ENCODE peak calls at places on chromosomes 3 and 15, in nine cellular contexts. One of them, this sample, is unnamed.

GRCh38 chr3:104816008-104816407 is 550.7 kb upstream of the ALCAM start:
- DNase-seq in stomach: no peak
- DNase-seq in fibroblast of the aortic adventitia: no peak
- DNase-seq in SK-N-SH: no peak
- DNase-seq in breast epithelium: no peak
- DNase-seq in brain microvascular endothelial cell: no peak
- DNase-seq in epithelial cell of esophagus: no peak
- DNase-seq in ovary: no peak
- DNase-seq in heart left ventricle: no peak
- DNase-seq in this sample: no peak

GRCh38 chr15:55552926-55553325 is 35.2 kb downstream of the PYGO1 start:
- DNase-seq in heart left ventricle: peak
- DNase-seq in fibroblast of the aortic adventitia: peak
- DNase-seq in breast epithelium: no peak
- DNase-seq in ovary: no peak
- DNase-seq in SK-N-SH: no peak
- DNase-seq in epithelial cell of esophagus: no peak
- DNase-seq in stomach: no peak
- DNase-seq in brain microvascular endothelial cell: peak
- DNase-seq in this sample: no peak

GRCh38 chr3:21447471-21448205 is 303.4 kb downstream of the ZNF385D start:
- DNase-seq in heart left ventricle: no peak
- DNase-seq in SK-N-SH: peak
- DNase-seq in stomach: no peak
- DNase-seq in epithelial cell of esophagus: peak
- DNase-seq in breast epithelium: no peak
- DNase-seq in fibroblast of the aortic adventitia: peak
- DNase-seq in brain microvascular endothelial cell: no peak
- DNase-seq in ovary: no peak
- DNase-seq in this sample: peak

GRCh38 chr3:194139085-194139976 is 3.4 kb downstream of the HES1 start:
- DNase-seq in SK-N-SH: peak
- DNase-seq in heart left ventricle: peak
- DNase-seq in epithelial cell of esophagus: peak
- DNase-seq in ovary: peak
- DNase-seq in brain microvascular endothelial cell: peak
- DNase-seq in stomach: no peak
- DNase-seq in fibroblast of the aortic adventitia: peak
- DNase-seq in breast epithelium: no peak
- DNase-seq in this sample: peak

GRCh38 chr3:62928256-62928655 is 53.0 kb upstream of the CADPS start:
- DNase-seq in brain microvascular endothelial cell: no peak
- DNase-seq in SK-N-SH: no peak
- DNase-seq in ovary: no peak
- DNase-seq in fibroblast of the aortic adventitia: no peak
- DNase-seq in stomach: no peak
- DNase-seq in breast epithelium: no peak
- DNase-seq in heart left ventricle: no peak
- DNase-seq in epithelial cell of esophagus: no peak
- DNase-seq in this sample: no peak

GRCh38 chr15:38517312-38517711 is 47.3 kb downstream of the RASGRP1 start:
- DNase-seq in fibroblast of the aortic adventitia: peak
- DNase-seq in heart left ventricle: no peak
- DNase-seq in brain microvascular endothelial cell: peak
- DNase-seq in breast epithelium: no peak
- DNase-seq in epithelial cell of esophagus: no peak
- DNase-seq in stomach: no peak
- DNase-seq in SK-N-SH: no peak
- DNase-seq in ovary: no peak
- DNase-seq in this sample: no peak

GRCh38 chr3:69639851-69640250 is 99.4 kb upstream of the MITF start:
- DNase-seq in fibroblast of the aortic adventitia: no peak
- DNase-seq in ovary: no peak
- DNase-seq in heart left ventricle: no peak
- DNase-seq in epithelial cell of esophagus: no peak
- DNase-seq in breast epithelium: no peak
- DNase-seq in stomach: no peak
- DNase-seq in brain microvascular endothelial cell: no peak
- DNase-seq in SK-N-SH: no peak
- DNase-seq in this sample: no peak

GRCh38 chr3:147002721-147003120 is 397.6 kb upstream of the PLSCR5 start:
- DNase-seq in heart left ventricle: no peak
- DNase-seq in stomach: no peak
- DNase-seq in SK-N-SH: no peak
- DNase-seq in fibroblast of the aortic adventitia: no peak
- DNase-seq in ovary: no peak
- DNase-seq in epithelial cell of esophagus: no peak
- DNase-seq in brain microvascular endothelial cell: no peak
- DNase-seq in breast epithelium: no peak
- DNase-seq in this sample: no peak

GRCh38 chr3:190097617-190098016 is 23.1 kb downstream of the P3H2 start:
- DNase-seq in fibroblast of the aortic adventitia: peak
- DNase-seq in heart left ventricle: no peak
- DNase-seq in breast epithelium: no peak
- DNase-seq in stomach: no peak
- DNase-seq in ovary: peak
- DNase-seq in epithelial cell of esophagus: no peak
- DNase-seq in brain microvascular endothelial cell: peak
- DNase-seq in SK-N-SH: no peak
- DNase-seq in this sample: no peak

DNA sequence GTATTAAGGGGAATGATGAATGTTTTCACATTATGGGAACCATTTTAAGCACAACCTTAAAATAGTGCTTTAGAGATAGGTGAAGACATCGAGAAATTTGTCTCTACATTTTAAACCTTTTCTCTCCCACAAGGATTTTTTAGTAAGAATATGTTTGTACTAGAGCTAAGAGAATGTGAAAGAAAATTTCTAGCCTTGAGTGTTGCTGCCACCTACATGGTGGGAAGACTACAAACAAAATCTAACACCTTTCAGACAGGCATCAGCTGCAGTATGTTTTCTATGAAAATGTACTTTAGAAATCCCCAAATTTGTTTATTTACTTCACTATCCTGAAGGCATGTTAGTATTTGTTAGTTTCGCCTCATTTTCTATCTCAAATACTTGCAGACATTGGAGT is 247.4 kb downstream of the WDR72 start:
- DNase-seq in SK-N-SH: no peak
- DNase-seq in breast epithelium: no peak
- DNase-seq in fibroblast of the aortic adventitia: no peak
- DNase-seq in brain microvascular endothelial cell: no peak
- DNase-seq in heart left ventricle: no peak
- DNase-seq in epithelial cell of esophagus: no peak
- DNase-seq in stomach: no peak
- DNase-seq in ovary: no peak
- DNase-seq in this sample: no peak
- TF ChIP-seq CTCF in SK-N-SH: no peak
- TF ChIP-seq CTCF in breast epithelium: no peak
- TF ChIP-seq CTCF in fibroblast of the aortic adventitia: no peak
- TF ChIP-seq CTCF in brain microvascular endothelial cell: no peak
- TF ChIP-seq CTCF in heart left ventricle: no peak
- TF ChIP-seq CTCF in epithelial cell of esophagus: no peak
- TF ChIP-seq CTCF in stomach: peak
- TF ChIP-seq CTCF in ovary: no peak
- TF ChIP-seq CTCF in this sample: no peak

GRCh38 chr15:90553248-90553745 is 23.6 kb downstream of the CRTC3 start:
- DNase-seq in ovary: no peak
- DNase-seq in heart left ventricle: no peak
- DNase-seq in stomach: no peak
- DNase-seq in breast epithelium: no peak
- DNase-seq in fibroblast of the aortic adventitia: peak
- DNase-seq in SK-N-SH: no peak
- DNase-seq in epithelial cell of esophagus: no peak
- DNase-seq in brain microvascular endothelial cell: peak
- DNase-seq in this sample: peak

GRCh38 chr15:90550919-90551318 is 21.2 kb downstream of the CRTC3 start:
- DNase-seq in heart left ventricle: no peak
- DNase-seq in brain microvascular endothelial cell: no peak
- DNase-seq in fibroblast of the aortic adventitia: no peak
- DNase-seq in ovary: no peak
- DNase-seq in breast epithelium: no peak
- DNase-seq in epithelial cell of esophagus: peak
- DNase-seq in SK-N-SH: no peak
- DNase-seq in stomach: no peak
- DNase-seq in this sample: no peak

GRCh38 chr15:90552929-90553211 is 23.1 kb downstream of the CRTC3 start:
- DNase-seq in brain microvascular endothelial cell: no peak
- DNase-seq in ovary: no peak
- DNase-seq in epithelial cell of esophagus: no peak
- DNase-seq in heart left ventricle: no peak
- DNase-seq in SK-N-SH: no peak
- DNase-seq in stomach: no peak
- DNase-seq in fibroblast of the aortic adventitia: no peak
- DNase-seq in breast epithelium: no peak
- DNase-seq in this sample: no peak

GRCh38 chr15:90547545-90547944 is 17.8 kb downstream of the CRTC3 start:
- DNase-seq in fibroblast of the aortic adventitia: no peak
- DNase-seq in stomach: no peak
- DNase-seq in breast epithelium: no peak
- DNase-seq in ovary: no peak
- DNase-seq in heart left ventricle: no peak
- DNase-seq in brain microvascular endothelial cell: no peak
- DNase-seq in SK-N-SH: no peak
- DNase-seq in epithelial cell of esophagus: no peak
- DNase-seq in this sample: no peak

GRCh38 chr15:90552162-90552928 is 22.6 kb downstream of the CRTC3 start:
- DNase-seq in epithelial cell of esophagus: no peak
- DNase-seq in SK-N-SH: no peak
- DNase-seq in heart left ventricle: no peak
- DNase-seq in brain microvascular endothelial cell: peak
- DNase-seq in fibroblast of the aortic adventitia: peak
- DNase-seq in stomach: no peak
- DNase-seq in breast epithelium: no peak
- DNase-seq in ovary: peak
- DNase-seq in this sample: peak
- H3K4me3 ChIP-seq in epithelial cell of esophagus: no peak
- H3K4me3 ChIP-seq in SK-N-SH: no peak
- H3K4me3 ChIP-seq in heart left ventricle: no peak
- H3K4me3 ChIP-seq in brain microvascular endothelial cell: no peak
- H3K4me3 ChIP-seq in fibroblast of the aortic adventitia: no peak
- H3K4me3 ChIP-seq in stomach: no peak
- H3K4me3 ChIP-seq in breast epithelium: no peak
- H3K4me3 ChIP-seq in ovary: no peak
- H3K4me3 ChIP-seq in this sample: peak

GRCh38 chr3:185519021-185519420 is 20.2 kb upstream of the TMEM41A start:
- DNase-seq in fibroblast of the aortic adventitia: no peak
- DNase-seq in heart left ventricle: no peak
- DNase-seq in brain microvascular endothelial cell: no peak
- DNase-seq in SK-N-SH: no peak
- DNase-seq in ovary: no peak
- DNase-seq in breast epithelium: no peak
- DNase-seq in stomach: no peak
- DNase-seq in epithelial cell of esophagus: peak
- DNase-seq in this sample: no peak
- TF ChIP-seq CTCF in fibroblast of the aortic adventitia: no peak
- TF ChIP-seq CTCF in heart left ventricle: no peak
- TF ChIP-seq CTCF in brain microvascular endothelial cell: no peak
- TF ChIP-seq CTCF in SK-N-SH: no peak
- TF ChIP-seq CTCF in ovary: no peak
- TF ChIP-seq CTCF in breast epithelium: no peak
- TF ChIP-seq CTCF in stomach: no peak
- TF ChIP-seq CTCF in epithelial cell of esophagus: no peak
- TF ChIP-seq CTCF in this sample: no peak

GRCh38 chr3:12005951-12006625 is 1.9 kb downstream of the SYN2 start:
- DNase-seq in fibroblast of the aortic adventitia: no peak
- DNase-seq in heart left ventricle: no peak
- DNase-seq in ovary: no peak
- DNase-seq in breast epithelium: no peak
- DNase-seq in epithelial cell of esophagus: no peak
- DNase-seq in brain microvascular endothelial cell: no peak
- DNase-seq in stomach: no peak
- DNase-seq in SK-N-SH: peak
- DNase-seq in this sample: no peak

GRCh38 chr3:12002912-12003311 is 1.3 kb upstream of the SYN2 start:
- DNase-seq in brain microvascular endothelial cell: no peak
- DNase-seq in fibroblast of the aortic adventitia: no peak
- DNase-seq in SK-N-SH: no peak
- DNase-seq in ovary: no peak
- DNase-seq in epithelial cell of esophagus: no peak
- DNase-seq in heart left ventricle: no peak
- DNase-seq in stomach: no peak
- DNase-seq in breast epithelium: no peak
- DNase-seq in this sample: no peak

GRCh38 chr3:12004741-12005513 is 739 bp downstream of the SYN2 start:
- DNase-seq in brain microvascular endothelial cell: no peak
- DNase-seq in ovary: no peak
- DNase-seq in breast epithelium: no peak
- DNase-seq in SK-N-SH: peak
- DNase-seq in heart left ventricle: no peak
- DNase-seq in fibroblast of the aortic adventitia: no peak
- DNase-seq in stomach: no peak
- DNase-seq in epithelial cell of esophagus: no peak
- DNase-seq in this sample: no peak
- H3K4me3 ChIP-seq in brain microvascular endothelial cell: no peak
- H3K4me3 ChIP-seq in ovary: peak
- H3K4me3 ChIP-seq in breast epithelium: peak
- H3K4me3 ChIP-seq in SK-N-SH: peak
- H3K4me3 ChIP-seq in heart left ventricle: no peak
- H3K4me3 ChIP-seq in fibroblast of the aortic adventitia: no peak
- H3K4me3 ChIP-seq in stomach: peak
- H3K4me3 ChIP-seq in epithelial cell of esophagus: no peak
- H3K4me3 ChIP-seq in this sample: no peak

This sample was measured in HFF-Myc.